ENCODE peak calls at places on chromosomes 2 and 18, in six cellular contexts. G is GM20000; X is WERI-Rb-1; K is SJSA1; Y is activated naive CD4-positive, alpha-beta T cell; T is AG10803. U is an unnamed sample.

GRCh38 chr2:223262946-223263345 is 211.0 kb downstream of the KCNE4 start:
- DNase-seq in K (no peak), G (no peak), Y (no peak), T (peak), X (no peak), U (no peak)

GRCh38 chr2:55051026-55051866 is 995 bp upstream of the RTN4 start:
- DNase-seq in X (no peak), G (no peak), T (peak), K (peak), Y (no peak), U (no peak)

GRCh38 chr2:223967981-223968380 is 10.7 kb downstream of the MRPL44 start:
- DNase-seq in Y (no peak), G (no peak), X (no peak), T (peak), K (no peak), U (no peak)

GRCh38 chr18:4524096-4524495 is 69.0 kb upstream of the DLGAP1 start:
- DNase-seq in T (no peak), K (no peak), Y (no peak), G (no peak), X (no peak), U (no peak)

GRCh38 chr2:169116993-169117392 is 47.6 kb downstream of the DHRS9 start:
- DNase-seq in T (no peak), Y (no peak), X (no peak), K (no peak), G (no peak), U (no peak)

GRCh38 chr2:190782264-190782663 is 98.4 kb upstream of the GLS start:
- DNase-seq in Y (no peak), G (no peak), X (no peak), T (no peak), K (no peak), U (no peak)

GRCh38 chr2:12120281-12121150 is 374.1 kb downstream of the LPIN1 start:
- DNase-seq in X (no peak), Y (no peak), G (no peak), K (peak), T (peak), U (no peak)

GRCh38 chr2:28661589-28662001 is 90.0 kb upstream of the PPP1CB start:
- DNase-seq in G (no peak), T (peak), Y (no peak), K (peak), X (no peak), U (no peak)

GRCh38 chr2:145305854-145306253 is 785.9 kb upstream of the ZEB2 start:
- DNase-seq in Y (no peak), G (no peak), T (no peak), K (no peak), X (peak), U (no peak)

U was measured in nephron progenitor cell.